ENCODE peak calls at places on chromosomes 1 and 21, in four cellular contexts. P is brain microvascular endothelial cell, T is AG04450, Z is hepatocyte. O is an unnamed sample.

GRCh38 chr21:44970766-44971671 is 31.2 kb downstream of the SLX9 start:
- DNase-seq in Z (no peak), P (no peak), T (no peak), O (no peak)

GRCh38 chr1:92817137-92817697 is 14.6 kb upstream of the RPL5 start:
- DNase-seq in P (no peak), T (no peak), Z (peak; percentile 28), O (no peak)

GRCh38 chr1:119220980-119221379 is 80.5 kb upstream of the WARS2 start:
- DNase-seq in Z (no peak), T (no peak), P (peak; percentile 51), O (no peak)

GRCh38 chr1:151968058-151968457 is 25.6 kb downstream of the S100A10 start:
- DNase-seq in Z (peak; percentile 61), P (peak; percentile 43), T (no peak), O (peak; percentile 47)

GRCh38 chr1:7539772-7540175 is 231.3 kb upstream of the VAMP3 start:
- DNase-seq in T (no peak), Z (peak; percentile 79), P (peak; percentile 15), O (no peak)

GRCh38 chr1:40732756-40733301 is 41.3 kb downstream of the NFYC start:
- DNase-seq in Z (no peak), P (no peak), T (no peak), O (no peak)

GRCh38 chr1:167262820-167263219 is 42.1 kb downstream of the POU2F1 start:
- DNase-seq in T (no peak), Z (no peak), P (no peak), O (no peak)

GRCh38 chr1:161195171-161195570 is 3.7 kb downstream of the ADAMTS4 start:
- DNase-seq in Z (no peak), T (no peak), P (no peak), O (peak; percentile 47)

DNA sequence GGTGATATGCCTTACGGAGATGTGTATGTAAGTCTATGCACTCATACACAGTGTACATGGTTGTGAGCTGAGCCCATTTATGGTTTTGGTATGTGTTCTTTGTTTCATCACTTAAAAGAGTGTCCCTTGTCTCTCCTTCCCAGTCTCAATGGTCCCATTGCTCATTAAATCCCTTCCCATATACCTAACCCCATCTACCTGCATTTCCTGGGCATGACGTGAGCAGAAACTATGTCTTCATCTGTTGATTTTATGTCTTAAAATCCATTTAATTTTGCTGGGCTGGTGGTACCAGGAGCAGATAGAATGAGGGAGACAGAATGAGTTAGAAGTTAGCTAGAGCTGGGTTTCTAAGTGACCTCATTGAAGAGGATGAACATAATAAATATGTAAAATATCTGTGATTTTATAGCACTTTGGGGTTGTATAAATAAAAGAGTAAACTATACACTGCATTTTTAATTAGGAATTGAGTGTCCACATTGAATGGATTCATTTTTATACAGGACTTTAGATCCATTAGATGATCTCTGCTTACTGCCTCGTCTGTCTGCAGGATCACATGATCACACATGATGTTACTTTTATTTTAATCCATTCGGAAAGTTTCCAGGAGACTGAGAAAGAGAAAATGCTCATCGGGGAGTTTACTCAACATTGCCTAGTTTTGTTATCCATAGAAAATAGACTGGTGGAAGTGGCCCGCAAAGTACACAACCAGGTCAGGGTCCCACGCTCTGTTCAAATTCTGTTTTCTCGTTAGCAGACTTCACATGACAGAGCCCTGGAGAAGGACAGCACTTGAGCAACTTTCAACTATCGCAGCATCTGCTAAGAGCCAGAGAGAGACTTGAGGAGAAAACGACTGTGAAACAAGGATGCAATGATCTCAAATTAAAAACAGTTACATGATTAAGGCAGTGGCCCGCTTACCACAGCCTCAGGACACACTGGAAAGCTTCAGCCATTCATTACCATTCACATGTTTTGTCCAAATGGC is 44.5 kb downstream of the ADAMTS1 start:
- DNase-seq in P (peak; percentile 84), T (no peak), Z (no peak), O (no peak)
- H3K27me3 ChIP-seq in P (no peaks in the 10 kb centered on the region), T (no peaks in the 10 kb centered on the region), Z (no peaks in the 10 kb centered on the region), O (no peaks in the 10 kb centered on the region)

GRCh38 chr1:234047113-234047512 is 142.6 kb downstream of the SLC35F3 start:
- DNase-seq in P (no peak), T (no peak), Z (no peak), O (no peak)
- H3K27me3 ChIP-seq in P (no peaks in the 10 kb centered on the region), T (no peaks in the 10 kb centered on the region), Z (peaks cover 3% of the 10 kb centered on the region), O (no peaks in the 10 kb centered on the region)

GRCh38 chr1:217138173-217138838 is 415.1 kb upstream of the ESRRG start:
- DNase-seq in P (no peak), Z (no peak), T (no peak), O (no peak)

GRCh38 chr1:217139513-217139912 is 416.3 kb upstream of the ESRRG start:
- DNase-seq in Z (no peak), P (no peak), T (no peak), O (no peak)

GRCh38 chr1:217137210-217137871 is 414.1 kb upstream of the ESRRG start:
- DNase-seq in P (no peak), Z (no peak), T (no peak), O (no peak)

GRCh38 chr1:217140041-217140901 is 417.0 kb upstream of the ESRRG start:
- DNase-seq in Z (no peak), P (no peak), T (no peak), O (no peak)

DNA sequence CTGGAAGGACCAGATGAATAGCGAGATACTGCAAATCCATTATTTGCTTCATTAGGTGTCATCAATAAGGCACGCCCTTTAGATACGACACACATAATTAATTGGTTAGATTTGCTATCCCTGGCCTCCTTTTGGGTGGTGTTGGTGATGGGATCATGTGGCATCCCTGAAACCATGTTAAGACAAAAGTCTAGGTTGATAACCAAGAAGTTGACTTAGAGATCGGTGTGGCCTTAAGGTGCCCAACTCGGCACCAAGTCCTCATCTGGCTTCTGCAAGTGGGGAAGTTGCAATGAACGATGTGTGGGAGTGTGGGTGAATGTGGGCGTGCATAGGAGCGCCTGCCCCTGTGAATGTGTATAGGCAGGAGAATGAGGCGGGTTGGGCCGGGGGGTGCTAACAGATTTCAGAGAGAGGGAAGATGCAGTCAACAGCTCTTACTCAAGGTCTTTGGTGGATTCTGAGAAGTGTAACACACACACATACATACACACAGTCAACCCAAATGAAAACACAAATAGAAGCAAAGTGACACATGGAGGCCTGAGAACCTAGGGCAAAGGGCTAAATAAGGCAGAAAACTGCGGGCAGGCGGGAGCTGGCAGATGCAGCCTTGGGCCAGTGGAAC is 415.7 kb upstream of the ESRRG start:
- DNase-seq in P (no peak), Z (no peak), T (no peak), O (no peak)
- H3K27me3 ChIP-seq in P (peaks cover 68% of the 10 kb centered on the region), Z (peaks cover 97% of the 10 kb centered on the region), T (peaks cover 63% of the 10 kb centered on the region), O (peaks cover 7% of the 10 kb centered on the region)

GRCh38 chr1:78304766-78305165 is 186.0 kb upstream of the PTGFR start:
- DNase-seq in P (no peak), T (no peak), Z (no peak), O (no peak)
- H3K27me3 ChIP-seq in P (no peaks in the 10 kb centered on the region), T (no peaks in the 10 kb centered on the region), Z (no peaks in the 10 kb centered on the region), O (no peaks in the 10 kb centered on the region)

GRCh38 chr1:81151300-81151699 is 649.4 kb upstream of the ADGRL2 start:
- DNase-seq in T (no peak), Z (no peak), P (peak; percentile 14), O (no peak)
- H3K27me3 ChIP-seq in T (no peaks in the 10 kb centered on the region), Z (no peaks in the 10 kb centered on the region), P (no peaks in the 10 kb centered on the region), O (no peaks in the 10 kb centered on the region)

O was measured in CD8-positive, alpha-beta T cell.